ENCODE peak calls at places on chromosomes 5 and 9, in ten cellular contexts. P is foreskin fibroblast, L is RPMI7951, C is midbrain, J is mucosa of gallbladder, Z is lower lobe of right lung, E is ecto neural progenitor cell, U is activated T-cell treated with anti-CD3 and anti-CD28 coated beads for 1 hour, F is IMR-90, W is 8988T. K is an unnamed sample.

GRCh38 chr5:134463991-134464760 is 52.5 kb upstream of the CDKN2AIPNL start:
- DNase-seq in C (no peak), P (peak), E (no peak), F (peak), L (no peak), U (no peak), Z (no peak), W (no peak), J (no peak), K (no peak)

GRCh38 chr5:166013417-166013816 is 2278.0 kb upstream of the WWC1 start:
- DNase-seq in L (no peak), W (no peak), F (no peak), Z (no peak), P (no peak), C (no peak), J (no peak), E (no peak), U (no peak), K (no peak)

GRCh38 chr5:112548246-112548982 is 129.3 kb upstream of the EPB41L4A start:
- DNase-seq in J (no peak), F (peak), C (no peak), Z (no peak), L (peak), W (no peak), E (no peak), P (peak), U (no peak), K (no peak)

GRCh38 chr9:98502976-98503325 is 205.8 kb downstream of the GABBR2 start:
- DNase-seq in C (no peak), F (peak), E (peak), L (peak), J (no peak), P (peak), U (no peak), Z (peak), W (no peak), K (no peak)

GRCh38 chr9:91157891-91158660 is 203.6 kb downstream of the AUH start:
- DNase-seq in W (no peak), P (no peak), J (no peak), F (no peak), Z (no peak), L (no peak), U (no peak), C (no peak), E (no peak), K (no peak)

GRCh38 chr9:137843355-137843754 is 34.2 kb upstream of the CACNA1B start:
- DNase-seq in F (no peak), P (no peak), L (no peak), U (no peak), W (no peak), C (no peak), J (no peak), E (no peak), Z (no peak), K (no peak)

GRCh38 chr5:112419050-112419595 is at the start of gene EPB41L4A:
- DNase-seq in E (peak), Z (peak), J (peak), P (peak), F (no peak), U (no peak), L (no peak), C (no peak), W (peak), K (no peak)

GRCh38 chr5:119398713-119399492 is 43.1 kb downstream of the TNFAIP8 start:
- DNase-seq in F (no peak), L (no peak), J (peak), W (no peak), C (no peak), U (no peak), E (no peak), Z (peak), P (peak), K (no peak)

GRCh38 chr5:116771466-116772151 is 197.0 kb upstream of the SEMA6A start:
- DNase-seq in P (no peak), J (no peak), L (peak), F (no peak), C (no peak), Z (no peak), U (no peak), E (no peak), W (no peak), K (no peak)

GRCh38 chr5:134003957-134004625 is 684 bp downstream of the VDAC1 start:
- DNase-seq in E (peak), L (peak), U (peak), P (peak), C (peak), J (peak), F (peak), Z (peak), W (peak), K (peak)

GRCh38 chr9:23663536-23663935 is 162.5 kb downstream of the ELAVL2 start:
- DNase-seq in E (no peak), P (no peak), C (no peak), U (no peak), L (peak), F (no peak), J (no peak), W (no peak), Z (no peak), K (no peak)

GRCh38 chr5:135559342-135559741 is 19.4 kb downstream of the CXCL14 start:
- DNase-seq in L (peak), J (no peak), U (no peak), Z (no peak), P (no peak), E (no peak), C (no peak), W (no peak), F (peak), K (no peak)

GRCh38 chr5:148209151-148209550 is 6.3 kb downstream of the SPINK6 start:
- DNase-seq in C (no peak), E (no peak), P (no peak), U (no peak), F (no peak), J (no peak), Z (no peak), L (no peak), W (no peak), K (no peak)

GRCh38 chr9:2120926-2121689 is 106.0 kb downstream of the SMARCA2 start:
- DNase-seq in W (no peak), U (no peak), F (peak), Z (no peak), J (no peak), C (peak), E (no peak), P (peak), L (peak), K (no peak)

GRCh38 chr5:64838803-64839202 is 70.1 kb downstream of the CWC27 start:
- DNase-seq in E (no peak), J (no peak), P (no peak), L (no peak), W (no peak), Z (no peak), C (no peak), U (no peak), F (no peak), K (no peak)

GRCh38 chr5:150394103-150394502 is 18.6 kb downstream of the CD74 start:
- DNase-seq in L (peak), E (no peak), U (no peak), P (no peak), F (peak), Z (no peak), W (no peak), J (no peak), C (no peak), K (no peak)

GRCh38 chr9:91825422-91825821 is 124.6 kb downstream of the ROR2 start:
- DNase-seq in P (peak), J (no peak), U (no peak), W (no peak), C (no peak), F (peak), Z (no peak), E (no peak), L (peak), K (no peak)

GRCh38 chr5:77249475-77249874 is 39.0 kb downstream of the PDE8B start:
- DNase-seq in L (no peak), W (no peak), J (no peak), U (no peak), E (no peak), C (no peak), P (no peak), F (no peak), Z (no peak), K (no peak)

GRCh38 chr9:35487066-35487465 is 2.8 kb upstream of the RUSC2 start:
- DNase-seq in C (no peak), P (no peak), J (no peak), W (no peak), Z (no peak), U (no peak), L (no peak), E (no peak), F (no peak), K (no peak)

GRCh38 chr5:177426566-177427210 is at the start of gene GRK6:
- DNase-seq in Z (peak), L (no peak), F (no peak), J (peak), C (no peak), U (peak), W (peak), E (no peak), P (no peak), K (peak)

GRCh38 chr5:157160001-157160400 is 6.1 kb downstream of the GARIN3 start:
- DNase-seq in W (no peak), E (no peak), C (no peak), Z (no peak), P (no peak), L (no peak), J (no peak), U (peak), F (no peak), K (peak)

GRCh38 chr5:112109331-112109993 is 309.6 kb downstream of the EPB41L4A start:
- DNase-seq in C (no peak), P (peak), E (no peak), F (peak), Z (peak), L (peak), W (no peak), U (no peak), J (peak), K (no peak)

GRCh38 chr5:71828641-71829040 is 109.6 kb downstream of the CARTPT start:
- DNase-seq in U (no peak), F (peak), W (no peak), J (no peak), E (no peak), C (no peak), L (no peak), Z (no peak), P (peak), K (peak)

GRCh38 chr9:105994970-105995369 is 300.6 kb downstream of the TMEM38B start:
- DNase-seq in W (no peak), Z (no peak), P (no peak), J (no peak), E (no peak), U (no peak), F (no peak), L (peak), C (peak), K (no peak)

GRCh38 chr9:100120286-100120685 is 21.2 kb downstream of the INVS start:
- DNase-seq in U (no peak), C (no peak), J (no peak), P (no peak), W (no peak), F (no peak), L (no peak), Z (no peak), E (no peak), K (no peak)

GRCh38 chr9:98182069-98182820 is 10.2 kb downstream of the CORO2A start:
- DNase-seq in W (no peak), P (no peak), J (peak), C (no peak), F (no peak), L (no peak), U (no peak), E (no peak), Z (no peak), K (no peak)

GRCh38 chr9:130927995-130928900 is 10.8 kb downstream of the FIBCD1 start:
- DNase-seq in L (peak), W (peak), Z (no peak), P (no peak), U (no peak), E (no peak), J (peak), C (no peak), F (peak), K (no peak)

GRCh38 chr5:178589180-178590140 is 733 bp downstream of the COL23A1 start:
- DNase-seq in Z (no peak), C (peak), U (no peak), E (no peak), P (peak), L (no peak), J (no peak), F (peak), W (no peak), K (peak)

GRCh38 chr9:16360247-16360646 is 510.2 kb downstream of the BNC2 start:
- DNase-seq in W (no peak), J (no peak), U (no peak), Z (no peak), P (no peak), E (no peak), C (no peak), F (no peak), L (no peak), K (no peak)

GRCh38 chr5:171744882-171745281 is 40.7 kb upstream of the SMIM23 start:
- DNase-seq in C (no peak), U (no peak), E (no peak), P (no peak), L (no peak), Z (no peak), F (no peak), W (no peak), J (no peak), K (no peak)

GRCh38 chr9:109017061-109017460 is 3.8 kb upstream of the CTNNAL1 start:
- DNase-seq in F (peak), E (no peak), U (no peak), W (no peak), P (no peak), L (no peak), Z (no peak), C (no peak), J (no peak), K (no peak)

GRCh38 chr5:143837306-143837848 is 25.4 kb downstream of the HMHB1 start:
- DNase-seq in C (no peak), Z (no peak), W (no peak), P (peak), U (no peak), E (no peak), F (peak), L (peak), J (no peak), K (no peak)

GRCh38 chr9:109139851-109140250 is 20.1 kb upstream of the TMEM245 start:
- DNase-seq in J (no peak), C (no peak), F (no peak), E (no peak), Z (no peak), L (no peak), P (no peak), U (no peak), W (no peak), K (no peak)

GRCh38 chr5:137072376-137073174 is 426.6 kb downstream of the SPOCK1 start:
- DNase-seq in P (no peak), C (no peak), F (no peak), J (peak), U (no peak), E (no peak), L (peak), W (no peak), Z (no peak), K (no peak)

GRCh38 chr5:34007116-34007674 is 655 bp downstream of the AMACR start:
- DNase-seq in W (no peak), Z (no peak), P (peak), J (no peak), C (peak), E (no peak), L (peak), F (no peak), U (no peak), K (no peak)

GRCh38 chr9:124110307-124110915 is 98.8 kb downstream of the LHX2 start:
- DNase-seq in U (no peak), J (peak), W (peak), L (peak), E (peak), P (peak), Z (no peak), C (peak), F (peak), K (no peak)

GRCh38 chr9:29456940-29457339 is 1883.7 kb upstream of the C9orf72 start:
- DNase-seq in E (no peak), L (peak), F (no peak), W (no peak), C (no peak), Z (no peak), P (peak), U (no peak), J (no peak), K (no peak)

K was measured in CD4-positive, CD25-positive, alpha-beta regulatory T cell.